ENCODE peak calls at places on chromosomes 2 and 18, in seven cellular contexts. T is HS-5; A is AG10803; C is thoracic aorta; W is HTR-8/SVneo; R is foreskin fibroblast; X is effector memory CD4-positive, alpha-beta T cell. B is an unnamed sample.

GRCh38 chr2:227657204-227657845 is 9.3 kb upstream of the SCYGR5 start:
- DNase-seq in C (no peak), T (no peak), A (no peak), R (peak), W (no peak), X (no peak), B (no peak)

GRCh38 chr18:24504401-24504800 is 44.0 kb downstream of the HRH4 start:
- DNase-seq in R (no peak), X (no peak), W (no peak), T (no peak), A (no peak), C (no peak), B (no peak)

GRCh38 chr2:156327835-156328401 is 4.6 kb downstream of the NR4A2 start:
- DNase-seq in R (no peak), X (no peak), W (no peak), A (no peak), C (no peak), T (no peak), B (no peak)

GRCh38 chr2:173355132-173355865 is 627 bp downstream of the CDCA7 start:
- DNase-seq in T (peak), X (no peak), W (peak), R (peak), A (peak), C (no peak), B (no peak)

GRCh38 chr2:188360485-188361263 is 69.0 kb downstream of the GULP1 start:
- DNase-seq in R (no peak), A (no peak), X (no peak), W (no peak), T (no peak), C (no peak), B (no peak)

GRCh38 chr2:81648370-81648769 is 1343.8 kb upstream of the LRRTM1 start:
- DNase-seq in A (no peak), T (no peak), X (no peak), C (no peak), R (no peak), W (no peak), B (no peak)

GRCh38 chr2:175575346-175576258 is 394.1 kb upstream of the ATP5MC3 start:
- DNase-seq in A (no peak), T (no peak), R (peak), X (no peak), C (no peak), W (no peak), B (no peak)

GRCh38 chr18:63741769-63742168 is 33.4 kb upstream of the SERPINB7 start:
- DNase-seq in X (no peak), A (peak), C (no peak), R (peak), T (no peak), W (no peak), B (no peak)

GRCh38 chr2:46942143-46942526 is 26.5 kb upstream of the MCFD2 start:
- DNase-seq in W (peak), T (no peak), X (peak), C (no peak), A (no peak), R (peak), B (no peak)

GRCh38 chr2:10522726-10523405 is 74.7 kb upstream of the ODC1 start:
- DNase-seq in R (no peak), A (no peak), W (no peak), C (no peak), T (no peak), X (no peak), B (no peak)

B was measured in GOT3.